ENCODE peak calls at places on chromosomes 2 and 18, in ten cellular contexts. One of them, this sample, is unnamed.

GRCh38 chr2:110674620-110675555 is 3.0 kb downstream of the BUB1 start:
- DNase-seq in tibial artery: no peak
- DNase-seq in AG04450: no peak
- DNase-seq in tibial nerve: no peak
- DNase-seq in A549: peak
- DNase-seq in left ventricle myocardium inferior: no peak
- DNase-seq in lower lobe of right lung: peak
- DNase-seq in PC-9: no peak
- DNase-seq in brain microvascular endothelial cell: peak
- DNase-seq in SK-N-SH: no peak
- DNase-seq in this sample: no peak

GRCh38 chr2:18149660-18150246 is 271.3 kb downstream of the KCNS3 start:
- DNase-seq in PC-9: no peak
- DNase-seq in A549: peak
- DNase-seq in SK-N-SH: peak
- DNase-seq in tibial nerve: no peak
- DNase-seq in brain microvascular endothelial cell: no peak
- DNase-seq in AG04450: peak
- DNase-seq in lower lobe of right lung: no peak
- DNase-seq in tibial artery: no peak
- DNase-seq in left ventricle myocardium inferior: no peak
- DNase-seq in this sample: no peak

GRCh38 chr18:74228312-74228711 is 63.5 kb downstream of the CYB5A start:
- DNase-seq in PC-9: no peak
- DNase-seq in SK-N-SH: no peak
- DNase-seq in A549: no peak
- DNase-seq in tibial artery: no peak
- DNase-seq in AG04450: no peak
- DNase-seq in tibial nerve: no peak
- DNase-seq in lower lobe of right lung: no peak
- DNase-seq in left ventricle myocardium inferior: no peak
- DNase-seq in brain microvascular endothelial cell: no peak
- DNase-seq in this sample: no peak

GRCh38 chr2:43539991-43540860 is 55.6 kb downstream of the THADA start:
- DNase-seq in brain microvascular endothelial cell: peak
- DNase-seq in PC-9: no peak
- DNase-seq in lower lobe of right lung: peak
- DNase-seq in A549: peak
- DNase-seq in left ventricle myocardium inferior: peak
- DNase-seq in tibial nerve: peak
- DNase-seq in AG04450: peak
- DNase-seq in tibial artery: peak
- DNase-seq in SK-N-SH: no peak
- DNase-seq in this sample: no peak

GRCh38 chr2:192700934-192701333 is 506.2 kb upstream of the TMEFF2 start:
- DNase-seq in tibial nerve: no peak
- DNase-seq in SK-N-SH: no peak
- DNase-seq in A549: no peak
- DNase-seq in brain microvascular endothelial cell: no peak
- DNase-seq in AG04450: no peak
- DNase-seq in PC-9: no peak
- DNase-seq in lower lobe of right lung: no peak
- DNase-seq in left ventricle myocardium inferior: no peak
- DNase-seq in tibial artery: no peak
- DNase-seq in this sample: no peak

GRCh38 chr2:6452702-6453481 is 412.8 kb downstream of the CMPK2 start:
- DNase-seq in SK-N-SH: no peak
- DNase-seq in AG04450: no peak
- DNase-seq in lower lobe of right lung: no peak
- DNase-seq in left ventricle myocardium inferior: no peak
- DNase-seq in tibial nerve: no peak
- DNase-seq in A549: no peak
- DNase-seq in brain microvascular endothelial cell: peak
- DNase-seq in PC-9: no peak
- DNase-seq in tibial artery: no peak
- DNase-seq in this sample: no peak

GRCh38 chr2:132824716-132825115 is 154.7 kb upstream of the LYPD1 start:
- DNase-seq in AG04450: no peak
- DNase-seq in SK-N-SH: no peak
- DNase-seq in brain microvascular endothelial cell: peak
- DNase-seq in tibial nerve: no peak
- DNase-seq in PC-9: no peak
- DNase-seq in tibial artery: no peak
- DNase-seq in lower lobe of right lung: no peak
- DNase-seq in left ventricle myocardium inferior: no peak
- DNase-seq in A549: no peak
- DNase-seq in this sample: no peak

GRCh38 chr18:30622104-30622503 is 420.4 kb downstream of the DSC3 start:
- DNase-seq in SK-N-SH: no peak
- DNase-seq in lower lobe of right lung: no peak
- DNase-seq in AG04450: no peak
- DNase-seq in tibial nerve: no peak
- DNase-seq in A549: no peak
- DNase-seq in left ventricle myocardium inferior: no peak
- DNase-seq in PC-9: no peak
- DNase-seq in brain microvascular endothelial cell: no peak
- DNase-seq in tibial artery: no peak
- DNase-seq in this sample: no peak

GRCh38 chr2:218970916-218971315 is 11.4 kb downstream of the CDK5R2 start:
- DNase-seq in lower lobe of right lung: no peak
- DNase-seq in PC-9: no peak
- DNase-seq in brain microvascular endothelial cell: no peak
- DNase-seq in left ventricle myocardium inferior: no peak
- DNase-seq in tibial artery: no peak
- DNase-seq in A549: no peak
- DNase-seq in tibial nerve: no peak
- DNase-seq in SK-N-SH: no peak
- DNase-seq in AG04450: no peak
- DNase-seq in this sample: no peak

DNA sequence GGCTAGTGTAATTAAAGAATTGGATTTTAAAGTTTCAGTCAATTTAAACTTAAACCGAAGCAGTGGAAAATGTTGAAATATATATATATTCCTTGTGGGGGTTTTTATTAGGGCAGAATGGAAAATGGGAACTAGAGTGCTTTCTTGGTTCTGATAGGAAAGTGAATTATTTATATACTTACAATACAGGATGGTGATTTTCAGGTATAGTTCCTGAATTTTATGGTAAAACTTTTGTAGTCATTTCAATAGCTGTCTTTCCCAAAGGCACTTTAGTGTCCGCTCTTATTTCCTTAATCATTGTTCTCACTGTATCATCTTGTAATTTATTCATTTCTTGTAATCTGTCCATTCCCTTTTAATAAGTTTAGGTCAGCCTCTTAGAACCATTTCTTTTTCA is 1.9 kb downstream of the RPL37A start:
- DNase-seq in tibial artery: no peak
- DNase-seq in brain microvascular endothelial cell: no peak
- DNase-seq in AG04450: no peak
- DNase-seq in PC-9: no peak
- DNase-seq in SK-N-SH: no peak
- DNase-seq in A549: no peak
- DNase-seq in tibial nerve: no peak
- DNase-seq in left ventricle myocardium inferior: no peak
- DNase-seq in lower lobe of right lung: no peak
- DNase-seq in this sample: no peak
- H3K4me3 ChIP-seq in tibial artery: no peak
- H3K4me3 ChIP-seq in brain microvascular endothelial cell: peak
- H3K4me3 ChIP-seq in AG04450: peak
- H3K4me3 ChIP-seq in PC-9: peak
- H3K4me3 ChIP-seq in SK-N-SH: peak
- H3K4me3 ChIP-seq in A549: peak
- H3K4me3 ChIP-seq in tibial nerve: no peak
- H3K4me3 ChIP-seq in left ventricle myocardium inferior: peak
- H3K4me3 ChIP-seq in lower lobe of right lung: peak
- H3K4me3 ChIP-seq in this sample: no peak

GRCh38 chr2:26770986-26771586 is 7.0 kb downstream of the SLC35F6 start:
- DNase-seq in lower lobe of right lung: no peak
- DNase-seq in left ventricle myocardium inferior: peak
- DNase-seq in SK-N-SH: peak
- DNase-seq in AG04450: peak
- DNase-seq in tibial artery: peak
- DNase-seq in tibial nerve: peak
- DNase-seq in PC-9: peak
- DNase-seq in brain microvascular endothelial cell: peak
- DNase-seq in A549: peak
- DNase-seq in this sample: peak
- TF ChIP-seq CTCF in lower lobe of right lung: peak
- TF ChIP-seq CTCF in left ventricle myocardium inferior: peak
- TF ChIP-seq CTCF in SK-N-SH: peak
- TF ChIP-seq CTCF in AG04450: peak
- TF ChIP-seq CTCF in tibial artery: no peak
- TF ChIP-seq CTCF in tibial nerve: peak
- TF ChIP-seq CTCF in PC-9: peak
- TF ChIP-seq CTCF in brain microvascular endothelial cell: peak
- TF ChIP-seq CTCF in A549: peak
- TF ChIP-seq CTCF in this sample: peak

DNA sequence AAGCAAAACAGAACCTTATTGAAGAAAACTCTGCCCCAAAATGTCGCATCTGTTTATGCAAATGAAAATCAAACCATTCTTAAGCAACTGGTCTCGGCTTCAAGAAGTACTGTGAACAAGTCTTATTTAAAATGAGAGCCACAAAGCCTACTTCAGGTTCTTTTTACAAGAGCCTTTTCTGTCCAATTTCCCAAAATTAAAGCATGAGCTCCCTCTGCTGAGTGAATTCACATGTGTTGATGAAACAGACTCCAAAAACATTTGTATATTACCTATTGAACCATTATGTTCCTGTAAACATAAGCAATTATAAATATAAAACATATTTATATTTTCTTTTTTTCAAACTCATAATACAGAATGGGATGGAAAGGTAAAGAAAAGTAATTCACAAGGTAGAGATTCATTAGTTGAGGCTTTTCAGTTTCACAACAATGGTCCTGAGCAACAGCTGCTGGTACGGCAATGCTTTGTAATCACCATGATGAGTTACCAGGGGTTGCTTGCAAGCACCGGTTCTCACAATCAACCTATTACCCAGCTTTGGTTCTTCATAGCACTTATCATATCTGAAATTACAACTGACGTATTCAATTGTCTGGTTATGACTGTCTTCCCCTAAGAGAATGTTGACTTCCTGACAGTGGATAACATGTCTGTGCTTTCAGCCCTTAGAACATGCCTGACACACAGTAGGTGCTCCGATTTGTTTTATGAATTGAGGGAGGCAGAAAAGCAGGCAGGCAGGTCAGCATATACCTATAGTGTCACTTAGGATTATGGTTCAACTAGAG is 108.4 kb upstream of the BZW1 start:
- DNase-seq in A549: peak
- DNase-seq in left ventricle myocardium inferior: no peak
- DNase-seq in AG04450: peak
- DNase-seq in tibial nerve: peak
- DNase-seq in lower lobe of right lung: no peak
- DNase-seq in brain microvascular endothelial cell: peak
- DNase-seq in tibial artery: no peak
- DNase-seq in PC-9: peak
- DNase-seq in SK-N-SH: peak
- DNase-seq in this sample: no peak
- H3K27ac ChIP-seq in A549: peak
- H3K27ac ChIP-seq in left ventricle myocardium inferior: no peak
- H3K27ac ChIP-seq in AG04450: no peak
- H3K27ac ChIP-seq in tibial nerve: no peak
- H3K27ac ChIP-seq in lower lobe of right lung: no peak
- H3K27ac ChIP-seq in brain microvascular endothelial cell: no peak
- H3K27ac ChIP-seq in tibial artery: no peak
- H3K27ac ChIP-seq in PC-9: no peak
- H3K27ac ChIP-seq in SK-N-SH: no peak
- H3K27ac ChIP-seq in this sample: peak

GRCh38 chr18:2811416-2811815 is 35.4 kb upstream of the EMILIN2 start:
- DNase-seq in lower lobe of right lung: no peak
- DNase-seq in PC-9: no peak
- DNase-seq in tibial artery: no peak
- DNase-seq in AG04450: no peak
- DNase-seq in brain microvascular endothelial cell: no peak
- DNase-seq in A549: no peak
- DNase-seq in tibial nerve: no peak
- DNase-seq in left ventricle myocardium inferior: no peak
- DNase-seq in SK-N-SH: no peak
- DNase-seq in this sample: no peak

DNA sequence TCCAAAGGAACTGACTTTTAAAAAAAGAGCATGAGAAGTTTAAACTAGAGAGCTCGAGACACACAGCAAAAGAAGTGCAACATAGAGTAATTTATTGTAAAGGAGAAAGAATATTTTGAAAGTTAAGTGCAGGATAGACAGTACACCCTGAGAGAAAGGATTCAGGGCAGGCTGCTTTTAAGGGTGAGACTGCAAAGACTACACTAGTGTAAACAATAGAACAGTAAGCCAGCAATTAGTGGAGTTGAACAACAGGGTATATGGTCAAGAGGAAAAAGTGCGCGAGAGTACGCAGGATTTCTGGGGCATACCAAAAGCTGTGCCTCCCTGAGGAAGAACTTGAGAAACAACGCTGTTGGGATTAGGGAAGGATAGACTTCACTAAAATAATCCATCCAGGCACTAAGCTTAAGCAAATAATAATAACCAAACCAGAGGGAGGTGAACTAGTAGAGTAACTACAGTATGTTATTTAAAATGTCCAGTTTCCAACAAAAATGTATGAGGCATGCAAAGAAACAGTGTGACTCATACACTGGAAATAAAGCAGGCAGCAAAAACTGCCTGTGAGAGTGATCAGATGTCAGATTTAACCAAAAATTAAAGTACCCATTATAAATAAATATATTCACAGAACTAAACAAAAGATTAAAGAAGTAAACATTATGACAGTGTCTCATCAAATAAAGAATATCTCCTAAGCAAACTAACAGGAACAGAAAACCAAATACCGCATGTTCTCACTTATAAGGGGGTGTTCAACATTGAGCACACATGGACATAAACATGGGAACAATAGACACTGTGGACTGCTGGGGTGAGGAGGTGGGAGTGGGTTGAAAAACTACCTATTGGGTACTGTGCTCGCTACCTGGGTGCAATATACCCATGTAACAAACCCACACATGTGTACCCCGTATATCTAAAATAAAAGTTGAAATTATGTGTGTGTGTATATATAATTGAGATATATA is 40.5 kb upstream of the EMILIN2 start:
- DNase-seq in tibial artery: no peak
- DNase-seq in SK-N-SH: no peak
- DNase-seq in lower lobe of right lung: no peak
- DNase-seq in AG04450: peak
- DNase-seq in left ventricle myocardium inferior: no peak
- DNase-seq in brain microvascular endothelial cell: peak
- DNase-seq in A549: no peak
- DNase-seq in PC-9: no peak
- DNase-seq in tibial nerve: no peak
- DNase-seq in this sample: no peak
- H3K4me3 ChIP-seq in tibial artery: no peak
- H3K4me3 ChIP-seq in SK-N-SH: no peak
- H3K4me3 ChIP-seq in lower lobe of right lung: no peak
- H3K4me3 ChIP-seq in AG04450: no peak
- H3K4me3 ChIP-seq in left ventricle myocardium inferior: no peak
- H3K4me3 ChIP-seq in brain microvascular endothelial cell: no peak
- H3K4me3 ChIP-seq in A549: no peak
- H3K4me3 ChIP-seq in PC-9: no peak
- H3K4me3 ChIP-seq in tibial nerve: no peak
- H3K4me3 ChIP-seq in this sample: no peak